ENCODE peak calls at places on chromosomes 1 and 21, in five cellular contexts. J, E, W, K and V are unnamed samples.

GRCh38 chr1:16141573-16142336 is 14.1 kb downstream of the EPHA2 start:
- DNase-seq in W (no peak), K (no peak), E (no peak), J (no peak), V (no peak)

GRCh38 chr1:184597652-184598357 is 156.9 kb downstream of the EDEM3 start:
- DNase-seq in J (no peak), K (no peak), E (peak), W (no peak), V (no peak)

GRCh38 chr1:63143482-63143881 is 178.9 kb upstream of the FOXD3 start:
- DNase-seq in J (no peak), K (no peak), E (no peak), W (no peak), V (peak)

GRCh38 chr21:36776981-36777617 is 78.2 kb downstream of the SIM2 start:
- DNase-seq in W (no peak), K (no peak), J (no peak), E (peak), V (no peak)

GRCh38 chr1:202806845-202807366 is 1.3 kb downstream of the KDM5B start:
- DNase-seq in K (no peak), E (no peak), W (no peak), J (peak), V (peak)

GRCh38 chr1:52747450-52747849 is 21.2 kb downstream of the ZYG11B start:
- DNase-seq in W (no peak), J (no peak), E (peak), K (no peak), V (no peak)

GRCh38 chr1:223223091-223223995 is 80.3 kb upstream of the TLR5 start:
- DNase-seq in W (no peak), J (no peak), K (peak), E (no peak), V (no peak)

GRCh38 chr1:64155285-64155684 is 48.1 kb upstream of the UBE2U start:
- DNase-seq in K (no peak), E (no peak), W (no peak), J (no peak), V (peak)

GRCh38 chr1:26349196-26349885 is 4.6 kb downstream of the CRYBG2 start:
- DNase-seq in K (peak), W (no peak), J (no peak), E (peak), V (peak)

GRCh38 chr1:90561926-90562325 is 155.2 kb downstream of the BARHL2 start:
- DNase-seq in E (no peak), W (no peak), J (peak), K (peak), V (peak)

GRCh38 chr1:232767381-232768074 is 37.7 kb upstream of the MAP10 start:
- DNase-seq in W (no peak), K (no peak), J (no peak), E (peak), V (no peak)

GRCh38 chr1:67429011-67429527 is 1.1 kb downstream of the SERBP1 start:
- DNase-seq in K (no peak), E (no peak), W (no peak), J (no peak), V (no peak)

GRCh38 chr1:200027264-200027823 is at the start of gene NR5A2:
- DNase-seq in J (no peak), E (no peak), K (no peak), W (no peak), V (peak)

GRCh38 chr1:68758666-68759209 is 261.9 kb upstream of the DEPDC1 start:
- DNase-seq in J (no peak), K (peak), E (no peak), W (no peak), V (peak)

GRCh38 chr1:203223012-203223775 is 6.3 kb downstream of the CHIT1 start:
- DNase-seq in W (no peak), E (no peak), J (no peak), K (no peak), V (no peak)

GRCh38 chr1:179082308-179083030 is 599 bp downstream of the TOR3A start:
- DNase-seq in W (peak), K (peak), J (peak), E (no peak), V (no peak)

GRCh38 chr21:34595457-34595856 is 19.5 kb downstream of the RCAN1 start:
- DNase-seq in J (peak), W (no peak), K (no peak), E (no peak), V (no peak)
- H2BK15ac ChIP-seq in J (no peak), W (no peak), K (no peak), E (no peak), V (no peak)

GRCh38 chr1:176203735-176204134 is 3.4 kb downstream of the COP1 start:
- DNase-seq in W (no peak), K (no peak), J (no peak), E (no peak), V (no peak)

GRCh38 chr1:176208034-176208433 is 948 bp upstream of the COP1 start:
- DNase-seq in W (no peak), K (no peak), E (no peak), J (no peak), V (no peak)

GRCh38 chr1:176205322-176205914 is 1.7 kb downstream of the COP1 start:
- DNase-seq in J (no peak), W (no peak), E (peak), K (no peak), V (no peak)

GRCh38 chr1:176206006-176206960 is 803 bp downstream of the COP1 start:
- DNase-seq in K (peak), J (no peak), E (peak), W (peak), V (peak)

DNA sequence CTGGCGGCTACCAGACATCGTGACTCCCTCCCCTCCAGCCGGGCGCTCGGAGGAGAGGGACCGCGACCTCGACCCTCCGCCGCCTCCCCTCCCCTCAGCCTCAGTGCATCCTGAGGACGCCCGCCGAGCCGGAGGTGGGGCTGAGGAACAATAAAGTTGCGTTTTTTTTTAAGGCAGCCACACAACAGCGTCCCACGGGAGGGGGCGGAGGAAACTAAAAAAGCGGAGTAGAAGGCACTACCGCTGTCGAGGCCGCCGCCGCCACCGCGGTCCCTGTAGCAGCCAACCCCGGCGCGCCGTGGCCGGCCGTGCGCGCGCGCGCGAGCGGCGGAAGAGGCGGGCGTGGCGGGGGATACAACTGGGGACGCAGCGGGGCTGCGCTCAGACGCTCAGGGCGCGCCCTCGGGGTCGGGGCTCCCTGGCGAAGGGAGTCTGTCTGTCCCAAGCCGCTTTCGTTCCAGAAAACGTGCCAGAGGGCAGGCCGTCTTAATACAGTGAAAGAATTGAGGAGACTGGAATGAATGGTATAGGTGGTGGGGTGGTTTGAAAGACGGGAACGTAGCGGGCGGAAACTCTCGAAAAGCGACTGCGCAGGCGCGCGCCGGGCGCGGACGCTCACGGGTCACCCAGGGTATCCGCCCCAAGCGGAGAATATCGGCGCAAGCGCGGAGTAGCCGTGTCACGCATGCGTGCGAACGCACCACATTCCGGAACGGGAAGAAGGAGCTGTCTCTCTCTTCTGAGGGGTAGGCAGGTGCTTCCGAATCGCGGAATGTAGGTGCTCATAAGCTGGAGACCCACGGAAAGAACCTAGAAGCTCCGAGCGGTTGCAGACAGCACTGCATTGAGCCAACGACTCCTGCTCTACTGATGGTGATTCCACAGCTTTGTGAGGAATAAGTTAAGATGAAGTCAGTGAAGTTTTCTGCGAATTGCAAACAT is at the start of gene COP1:
- DNase-seq in W (peak), E (peak), K (peak), J (peak), V (peak)
- H2BK15ac ChIP-seq in W (no peak), E (no peak), K (no peak), J (peak), V (no peak)

GRCh38 chr1:173476664-173477285 is 360 bp upstream of the PRDX6 start:
- DNase-seq in W (peak), K (peak), E (peak), J (peak), V (peak)
- H2BK15ac ChIP-seq in W (peak), K (no peak), E (peak), J (no peak), V (no peak)

GRCh38 chr21:39047046-39047445 is 136.2 kb downstream of the PSMG1 start:
- DNase-seq in J (no peak), E (no peak), W (no peak), K (no peak), V (no peak)

GRCh38 chr21:39041815-39042214 is 141.4 kb downstream of the PSMG1 start:
- DNase-seq in J (no peak), W (no peak), E (no peak), K (no peak), V (no peak)

GRCh38 chr21:39048064-39048463 is 135.2 kb downstream of the PSMG1 start:
- DNase-seq in E (peak), W (peak), J (peak), K (peak), V (peak)

GRCh38 chr21:39048574-39048973 is 134.7 kb downstream of the PSMG1 start:
- DNase-seq in W (no peak), J (no peak), K (no peak), E (peak), V (no peak)

GRCh38 chr21:39046236-39046911 is 136.9 kb downstream of the PSMG1 start:
- DNase-seq in E (no peak), K (no peak), J (no peak), W (no peak), V (no peak)
- H2BK15ac ChIP-seq in E (no peak), K (no peak), J (no peak), W (peak), V (no peak)